ENCODE peak calls at places on chromosomes 7 and 10, in six cellular contexts. P, H, U, Z, C and E are unnamed samples.

GRCh38 chr10:117424789-117425649 is 49.8 kb upstream of the PDZD8 start:
- DNase-seq in P (no peak), H (no peak), U (peak), Z (no peak), C (no peak), E (no peak)

GRCh38 chr7:101686030-101686429 is 56.9 kb upstream of the MYL10 start:
- DNase-seq in P (peak), H (no peak), U (no peak), Z (no peak), C (no peak), E (no peak)

GRCh38 chr10:32905466-32905865 is 52.6 kb downstream of the ITGB1 start:
- DNase-seq in P (no peak), H (no peak), U (no peak), Z (no peak), C (no peak), E (no peak)

GRCh38 chr10:132188331-132188730 is 1.6 kb downstream of the DPYSL4 start:
- DNase-seq in P (no peak), H (no peak), U (no peak), Z (no peak), C (no peak), E (no peak)

GRCh38 chr10:21934307-21934706 is 69.2 kb downstream of the DNAJC1 start:
- DNase-seq in P (peak), H (no peak), U (no peak), Z (no peak), C (peak), E (no peak)

GRCh38 chr10:60305394-60305892 is 84.2 kb downstream of the ANK3 start:
- DNase-seq in P (peak), H (no peak), U (no peak), Z (no peak), C (no peak), E (no peak)

GRCh38 chr7:106418094-106418493 is 133.3 kb upstream of the NAMPT start:
- DNase-seq in P (peak), H (no peak), U (no peak), Z (no peak), C (peak), E (no peak)

GRCh38 chr7:22601028-22601795 is 101.2 kb upstream of the STEAP1B start:
- DNase-seq in P (no peak), H (no peak), U (no peak), Z (no peak), C (no peak), E (no peak)

GRCh38 chr7:129434172-129434845 is at the start of gene STRIP2:
- DNase-seq in P (peak), H (peak), U (peak), Z (peak), C (peak), E (peak)

GRCh38 chr10:111967116-111967515 is 216.4 kb downstream of the GPAM start:
- DNase-seq in P (no peak), H (no peak), U (no peak), Z (no peak), C (no peak), E (no peak)

GRCh38 chr10:74081192-74081803 is 69.3 kb downstream of the AP3M1 start:
- DNase-seq in P (peak), H (no peak), U (peak), Z (peak), C (peak), E (no peak)

GRCh38 chr7:114081606-114082425 is 163.0 kb upstream of the PPP1R3A start:
- DNase-seq in P (peak), H (no peak), U (peak), Z (peak), C (peak), E (peak)

GRCh38 chr10:16545126-16545736 is 23.6 kb upstream of the C1QL3 start:
- DNase-seq in P (peak), H (no peak), U (peak), Z (peak), C (peak), E (no peak)

DNA sequence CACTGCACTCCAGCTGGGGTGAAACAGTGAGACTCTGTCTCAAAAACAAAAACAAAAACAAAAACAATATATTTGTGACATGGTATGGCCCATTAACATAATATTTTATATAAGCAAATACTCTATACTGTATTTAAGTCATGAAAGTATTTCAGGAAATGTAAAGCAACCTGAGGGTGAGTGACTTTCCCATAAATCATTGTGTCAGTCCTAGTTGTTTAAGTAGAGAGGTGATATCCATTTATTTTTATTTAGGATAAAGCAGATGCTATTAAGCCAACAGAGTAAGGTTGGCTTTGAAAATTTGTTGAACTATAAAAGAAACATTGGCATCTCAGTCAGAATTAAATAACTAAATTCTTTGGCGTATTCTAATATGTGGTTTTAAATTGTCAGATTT is 60.5 kb downstream of the MKLN1 start:
- DNase-seq in P (no peak), H (no peak), U (no peak), Z (no peak), C (no peak), E (no peak)
- TF ChIP-seq CTCF in P (no peak), H (no peak), U (no peak), Z (no peak), C (no peak), E (no peak)

DNA sequence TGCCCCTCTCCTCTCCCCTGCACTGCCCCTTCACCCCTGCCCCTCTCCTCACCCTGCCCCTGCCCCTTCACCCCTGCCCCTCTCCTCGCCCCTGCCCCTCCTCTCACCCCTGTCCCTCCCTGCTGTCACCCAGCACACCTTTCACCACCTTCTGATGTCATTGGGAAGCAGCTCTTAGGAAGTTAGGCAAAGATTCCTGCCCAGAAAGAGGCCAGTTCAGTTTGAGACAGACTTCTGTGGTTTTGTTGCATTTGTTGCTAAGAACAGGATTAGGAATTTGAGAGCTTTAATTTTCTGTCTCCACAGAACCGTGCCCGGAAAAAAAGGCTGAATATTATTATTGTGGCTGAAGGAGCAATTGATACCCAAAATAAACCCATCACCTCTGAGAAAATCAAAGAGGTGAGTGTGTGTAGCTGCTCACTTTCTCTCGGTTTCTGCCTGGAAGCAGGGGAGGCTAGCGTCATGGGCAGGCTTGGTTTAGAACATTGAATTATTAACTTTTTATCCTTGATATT is 39.6 kb downstream of the PFKP start:
- DNase-seq in P (no peak), H (no peak), U (no peak), Z (no peak), C (no peak), E (peak)
- H3K4me3 ChIP-seq in P (no peak), H (peak), U (no peak), Z (no peak), C (peak), E (peak)

DNA sequence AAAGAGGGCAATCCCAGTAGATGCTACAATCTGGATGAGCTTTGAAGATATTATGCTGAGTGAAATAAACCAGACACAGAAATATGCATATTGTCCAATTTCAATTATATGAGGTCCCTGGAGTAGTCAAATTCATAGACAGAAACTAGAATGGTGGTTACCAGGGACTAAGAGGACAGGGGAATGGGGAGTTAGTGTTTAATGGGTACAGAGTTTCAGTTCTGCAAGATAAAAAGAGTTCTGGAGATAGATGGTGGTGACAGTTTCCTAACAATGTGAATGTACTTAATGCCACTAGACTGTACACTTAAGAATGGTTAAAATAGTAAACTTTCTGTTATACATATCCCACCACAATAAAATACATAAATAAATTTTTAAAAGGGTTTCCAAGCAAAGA is 236.6 kb downstream of the ELMO1 start:
- DNase-seq in P (no peak), H (no peak), U (no peak), Z (no peak), C (no peak), E (no peak)
- TF ChIP-seq CTCF in P (no peak), H (no peak), U (no peak), Z (no peak), C (no peak), E (no peak)

GRCh38 chr7:100492738-100493475 is 9.2 kb downstream of the NYAP1 start:
- DNase-seq in P (no peak), H (no peak), U (no peak), Z (no peak), C (no peak), E (no peak)
- H3K4me3 ChIP-seq in P (no peak), H (peak), U (no peak), Z (peak), C (no peak), E (peak)

GRCh38 chr10:125871341-125871740 is 9.8 kb downstream of the DHX32 start:
- DNase-seq in P (peak), H (no peak), U (no peak), Z (no peak), C (no peak), E (no peak)

GRCh38 chr10:125865120-125865519 is 16.0 kb downstream of the DHX32 start:
- DNase-seq in P (no peak), H (no peak), U (no peak), Z (no peak), C (no peak), E (no peak)

GRCh38 chr10:125866421-125867029 is 14.6 kb downstream of the DHX32 start:
- DNase-seq in P (no peak), H (no peak), U (no peak), Z (no peak), C (peak), E (no peak)

GRCh38 chr10:125868372-125868975 is 12.6 kb downstream of the DHX32 start:
- DNase-seq in P (peak), H (no peak), U (peak), Z (peak), C (peak), E (no peak)
- TF ChIP-seq CTCF in P (peak), H (peak), U (peak), Z (peak), C (peak), E (peak)

DNA sequence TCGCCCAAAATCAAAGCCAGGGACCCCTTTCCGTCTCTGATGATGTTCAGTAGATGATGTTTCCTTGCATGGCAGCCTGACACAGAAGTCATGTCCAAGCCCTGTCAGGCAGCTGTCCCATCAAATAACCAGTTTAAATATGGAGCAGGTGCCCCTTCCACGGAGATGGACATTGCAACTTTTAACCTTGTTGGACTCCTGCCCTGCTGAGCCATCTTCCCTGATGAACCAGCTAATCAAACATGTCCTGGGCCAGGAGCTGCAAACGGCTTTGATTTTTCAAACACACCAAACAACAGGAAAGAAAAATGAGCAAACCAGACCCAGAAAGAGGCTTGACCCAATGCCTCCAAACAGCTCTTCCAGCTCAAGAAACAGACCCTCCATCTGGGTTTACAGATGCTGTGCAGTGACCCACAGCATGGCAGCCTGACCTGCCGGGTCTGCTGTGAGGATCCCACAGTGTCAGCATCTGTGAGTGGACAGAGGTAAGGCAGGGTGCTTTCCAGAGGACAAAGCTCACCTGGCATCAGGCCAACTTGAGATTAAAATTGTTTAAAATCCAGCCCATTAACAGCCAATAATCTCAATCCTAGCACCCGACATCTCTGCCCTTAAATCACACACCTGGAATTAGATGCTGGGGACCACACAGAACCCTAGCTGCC is 372.6 kb downstream of the GRID1 start:
- DNase-seq in P (no peak), H (no peak), U (no peak), Z (no peak), C (no peak), E (no peak)
- H3K4me3 ChIP-seq in P (no peak), H (no peak), U (no peak), Z (no peak), C (no peak), E (no peak)

GRCh38 chr7:105141068-105141467 is 127.1 kb downstream of the KMT2E start:
- DNase-seq in P (peak), H (no peak), U (peak), Z (peak), C (no peak), E (no peak)
- TF ChIP-seq CTCF in P (peak), H (peak), U (peak), Z (peak), C (peak), E (peak)

DNA sequence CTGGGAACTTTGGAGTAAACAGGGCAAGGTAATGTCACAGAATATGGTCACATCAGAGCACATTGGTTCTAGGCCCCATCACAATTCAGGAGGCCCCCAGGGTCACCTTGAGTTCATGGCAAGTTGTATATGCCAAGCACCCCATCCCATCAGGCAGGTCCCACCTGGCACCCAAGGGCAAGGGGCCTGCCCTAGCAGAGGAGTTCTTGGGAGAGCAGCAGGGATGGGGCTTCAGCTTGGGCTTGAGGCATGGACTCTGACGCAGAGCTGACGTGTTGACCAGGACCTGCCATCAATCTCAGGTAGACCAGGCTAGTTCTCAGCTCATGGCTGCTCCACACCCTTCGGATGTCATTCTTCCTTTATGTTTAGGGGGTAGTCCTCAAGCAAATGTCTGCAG is 20.9 kb downstream of the PLAC9 start:
- DNase-seq in P (no peak), H (no peak), U (no peak), Z (no peak), C (no peak), E (no peak)
- H3K4me3 ChIP-seq in P (no peak), H (no peak), U (no peak), Z (no peak), C (no peak), E (no peak)